ENCODE peak calls at places on chromosomes 6 and 20, in five cellular contexts. D is A673, U is A549, O is IMR-90, H is mucosa of descending colon. N is an unnamed sample.
A peak's percentile ranks its signal among the peaks of the same experiment; 100 is the strongest.

GRCh38 chr20:50380697-50381040 is 129.5 kb upstream of the PTPN1 start:
- DNase-seq in D (peak; percentile 80), U (peak; percentile 67), O (peak; percentile 65), H (no peak), N (no peak)

GRCh38 chr6:26187981-26188635 is 100.9 kb downstream of the HFE start:
- DNase-seq in D (peak; percentile 72), U (no peak), O (peak; percentile 43), H (no peak), N (no peak)

GRCh38 chr20:57580478-57581201 is 19.7 kb downstream of the PCK1 start:
- DNase-seq in D (no peak), U (no peak), O (no peak), H (peak; percentile 38), N (no peak)

GRCh38 chr20:21166801-21167200 is 40.9 kb downstream of the KIZ start:
- DNase-seq in D (no peak), U (no peak), O (no peak), H (no peak), N (no peak)

GRCh38 chr20:53642196-53643030 is 48.8 kb upstream of the ZNF217 start:
- DNase-seq in D (no peak), U (peak; percentile 81), O (peak; percentile 50), H (no peak), N (peak; percentile 90)

GRCh38 chr6:5093231-5094015 is 8.3 kb downstream of the PPP1R3G start:
- DNase-seq in D (no peak), U (no peak), O (no peak), H (no peak), N (no peak)

GRCh38 chr6:157681041-157681650 is 141.9 kb upstream of the SNX9 start:
- DNase-seq in D (no peak), U (no peak), O (no peak), H (no peak), N (no peak)

GRCh38 chr6:54198134-54198533 is 86.9 kb downstream of the MLIP start:
- DNase-seq in D (no peak), U (no peak), O (no peak), H (no peak), N (no peak)

GRCh38 chr6:35486005-35486925 is 10.6 kb downstream of the TEAD3 start:
- DNase-seq in D (no peak), U (no peak), O (no peak), H (peak; percentile 94), N (peak; percentile 72)

GRCh38 chr6:1381397-1382330 is 7.7 kb upstream of the FOXF2 start:
- DNase-seq in D (peak; percentile 60), U (no peak), O (no peak), H (peak; percentile 73), N (peak; percentile 93)

GRCh38 chr20:50464026-50464724 is 46.0 kb upstream of the PTPN1 start:
- DNase-seq in D (peak; percentile 77), U (peak; percentile 57), O (peak; percentile 49), H (peak; percentile 62), N (peak; percentile 61)

GRCh38 chr6:170128811-170129681 is 161.8 kb downstream of the DLL1 start:
- DNase-seq in D (no peak), U (no peak), O (no peak), H (no peak), N (peak; percentile 49)

GRCh38 chr6:166853371-166854325 is 102.7 kb downstream of the RNASET2 start:
- DNase-seq in D (no peak), U (no peak), O (no peak), H (no peak), N (no peak)

GRCh38 chr6:148367418-148368024 is 24.9 kb downstream of the SASH1 start:
- DNase-seq in D (peak; percentile 39), U (no peak), O (peak; percentile 75), H (no peak), N (no peak)

GRCh38 chr6:113018351-113019151 is 671.4 kb downstream of the RFPL4B start:
- DNase-seq in D (no peak), U (no peak), O (peak; percentile 74), H (no peak), N (no peak)

GRCh38 chr6:169236545-169236944 is 17.1 kb downstream of the THBS2 start:
- DNase-seq in D (no peak), U (no peak), O (no peak), H (no peak), N (no peak)

GRCh38 chr20:17873410-17874270 is 95.0 kb downstream of the SNX5 start:
- DNase-seq in D (peak; percentile 91), U (peak; percentile 33), O (peak; percentile 96), H (peak; percentile 92), N (peak; percentile 93)

GRCh38 chr20:57237006-57237953 is 29.2 kb downstream of the BMP7 start:
- DNase-seq in D (no peak), U (no peak), O (no peak), H (no peak), N (no peak)

GRCh38 chr20:38247166-38247509 is 13.4 kb downstream of the KIAA1755 start:
- DNase-seq in D (no peak), U (no peak), O (no peak), H (no peak), N (no peak)

GRCh38 chr6:131244942-131245341 is 109.7 kb downstream of the AKAP7 start:
- DNase-seq in D (no peak), U (no peak), O (no peak), H (no peak), N (no peak)

GRCh38 chr6:101537917-101538316 is 144.4 kb downstream of the GRIK2 start:
- DNase-seq in D (no peak), U (no peak), O (peak; percentile 40), H (no peak), N (no peak)

GRCh38 chr20:64119681-64120341 is 12.4 kb upstream of the NPBWR2 start:
- DNase-seq in D (no peak), U (no peak), O (no peak), H (no peak), N (no peak)

GRCh38 chr20:23371496-23371895 is 9.5 kb downstream of the GZF1 start:
- DNase-seq in D (no peak), U (no peak), O (no peak), H (no peak), N (no peak)

GRCh38 chr6:157343732-157344131 is 20.4 kb upstream of the TMEM242 start:
- DNase-seq in D (no peak), U (no peak), O (no peak), H (no peak), N (no peak)

GRCh38 chr20:32052792-32053362 is 835 bp downstream of the HCK start:
- DNase-seq in D (no peak), U (no peak), O (no peak), H (peak; percentile 47), N (no peak)

DNA sequence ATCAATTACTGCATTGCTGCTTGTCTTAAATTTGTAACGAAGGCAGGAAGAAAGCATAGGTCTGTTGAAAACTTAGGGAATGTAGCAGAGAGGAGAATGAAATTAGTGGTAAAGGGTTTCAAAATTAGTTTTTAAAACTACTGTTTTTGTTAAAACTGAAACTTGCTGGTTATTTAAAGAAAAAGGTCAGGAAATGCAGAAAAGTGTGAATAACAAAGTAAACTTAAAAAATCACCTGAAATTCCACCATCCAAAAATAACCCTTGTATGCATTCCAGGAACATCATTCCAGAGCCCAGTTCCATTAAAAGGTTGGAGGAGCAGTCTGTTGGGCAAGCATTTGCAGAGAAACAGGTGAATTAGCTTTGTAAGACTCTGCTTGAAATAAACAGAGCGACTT is 3.1 kb upstream of the MOXD1 start:
- DNase-seq in D (no peak), U (no peak), O (no peak), H (no peak), N (no peak)
- H3K4me1 ChIP-seq in D (peaks cover 5% of the 10 kb centered on the region), U (peaks cover 11% of the 10 kb centered on the region), O (peaks cover 2% of the 10 kb centered on the region), H (peaks cover 11% of the 10 kb centered on the region), N (no peaks in the 10 kb centered on the region)

GRCh38 chr20:10635476-10636208 is 38.2 kb downstream of the JAG1 start:
- DNase-seq in D (no peak), U (no peak), O (no peak), H (no peak), N (no peak)

GRCh38 chr20:10633708-10634107 is 40.1 kb downstream of the JAG1 start:
- DNase-seq in D (no peak), U (no peak), O (no peak), H (no peak), N (no peak)

GRCh38 chr20:10632681-10633509 is 40.9 kb downstream of the JAG1 start:
- DNase-seq in D (no peak), U (no peak), O (no peak), H (no peak), N (no peak)

GRCh38 chr20:10634683-10635411 is 39.0 kb downstream of the JAG1 start:
- DNase-seq in D (no peak), U (no peak), O (peak; percentile 92), H (no peak), N (no peak)

DNA sequence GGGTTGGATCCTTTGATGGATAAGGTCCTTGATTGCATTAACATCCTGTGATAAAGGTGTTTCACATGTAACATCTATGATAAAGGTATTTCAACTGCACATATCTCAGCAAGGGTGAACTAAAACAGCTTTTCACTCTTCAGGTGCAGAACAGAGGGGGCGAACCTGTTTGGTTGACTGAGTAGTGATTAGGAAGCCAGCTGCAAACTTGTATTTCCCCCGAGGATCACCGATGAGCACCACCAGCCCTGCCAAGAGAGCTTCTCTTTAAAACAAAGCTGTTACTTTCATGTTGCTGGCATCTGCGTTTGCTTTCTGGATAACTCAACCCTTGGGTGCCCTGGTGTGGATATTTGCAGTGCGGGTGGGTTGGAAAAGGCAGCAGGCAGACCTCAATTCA is 39.6 kb downstream of the JAG1 start:
- DNase-seq in D (no peak), U (no peak), O (no peak), H (no peak), N (no peak)
- H3K4me1 ChIP-seq in D (peaks cover 26% of the 10 kb centered on the region), U (peaks cover 45% of the 10 kb centered on the region), O (peaks cover 24% of the 10 kb centered on the region), H (peaks cover 18% of the 10 kb centered on the region), N (peaks cover 5% of the 10 kb centered on the region)

GRCh38 chr20:24993337-24994185 is 1.0 kb upstream of the APMAP start:
- DNase-seq in D (peak; percentile 70), U (peak; percentile 71), O (peak; percentile 57), H (no peak), N (no peak)

GRCh38 chr20:24995741-24996448 is 3.3 kb upstream of the APMAP start:
- DNase-seq in D (peak; percentile 40), U (no peak), O (no peak), H (no peak), N (no peak)

GRCh38 chr20:24994470-24995368 is 2.2 kb upstream of the APMAP start:
- DNase-seq in D (peak; percentile 85), U (peak; percentile 91), O (peak; percentile 63), H (peak; percentile 81), N (peak; percentile 72)

GRCh38 chr20:24992420-24993205 is at the start of gene APMAP:
- DNase-seq in D (peak; percentile 96), U (peak; percentile 97), O (peak; percentile 88), H (peak; percentile 98), N (peak; percentile 96)

GRCh38 chr20:24994186-24994465 is 1.6 kb upstream of the APMAP start:
- DNase-seq in D (no peak), U (no peak), O (no peak), H (no peak), N (no peak)
- H3K4me1 ChIP-seq in D (peaks cover 18% of the 10 kb centered on the region), U (peaks cover 40% of the 10 kb centered on the region), O (no peaks in the 10 kb centered on the region), H (peaks cover 15% of the 10 kb centered on the region), N (peaks cover 8% of the 10 kb centered on the region)

GRCh38 chr6:144332177-144332576 is 47.0 kb downstream of the UTRN start:
- DNase-seq in D (no peak), U (no peak), O (no peak), H (no peak), N (no peak)

GRCh38 chr6:144335914-144336313 is 50.8 kb downstream of the UTRN start:
- DNase-seq in D (no peak), U (no peak), O (no peak), H (no peak), N (no peak)

GRCh38 chr6:144335315-144335861 is 50.3 kb downstream of the UTRN start:
- DNase-seq in D (no peak), U (no peak), O (no peak), H (no peak), N (no peak)

GRCh38 chr6:144331610-144332009 is 46.5 kb downstream of the UTRN start:
- DNase-seq in D (no peak), U (no peak), O (peak; percentile 93), H (no peak), N (no peak)

GRCh38 chr6:144334150-144334708 is 49.1 kb downstream of the UTRN start:
- DNase-seq in D (peak; percentile 76), U (no peak), O (no peak), H (peak; percentile 57), N (no peak)
- H3K4me1 ChIP-seq in D (peaks cover 28% of the 10 kb centered on the region), U (peaks cover 17% of the 10 kb centered on the region), O (peaks cover 10% of the 10 kb centered on the region), H (peaks cover 21% of the 10 kb centered on the region), N (peaks cover 10% of the 10 kb centered on the region)